ENCODE peak calls at places on chromosome 5, in eight cellular contexts. X is neural crest cell, A is neural progenitor cell, I is endothelial cell, R is lower lobe of right lung, L is anterior cingulate cortex, S is GM03348, H is WTC11. Y is an unnamed sample.

GRCh38 chr5:97297063-97297715 is 114.1 kb upstream of the RIOK2 start:
- DNase-seq in X (peak), A (peak), I (peak), R (no peak), L (peak), S (peak), H (peak), Y (peak)

GRCh38 chr5:40066616-40067015 is 613.1 kb upstream of the PTGER4 start:
- DNase-seq in X (no peak), A (no peak), I (no peak), R (no peak), L (no peak), S (no peak), H (no peak), Y (no peak)

GRCh38 chr5:36734422-36734821 is 128.0 kb downstream of the SLC1A3 start:
- DNase-seq in X (no peak), A (peak), I (no peak), R (no peak), L (no peak), S (peak), H (no peak), Y (peak)

GRCh38 chr5:180161420-180162303 is 47.3 kb downstream of the RASGEF1C start:
- DNase-seq in X (no peak), A (peak), I (no peak), R (no peak), L (peak), S (peak), H (no peak), Y (peak)

GRCh38 chr5:945691-946541 is 53.2 kb downstream of the TRIP13 start:
- DNase-seq in X (no peak), A (peak), I (no peak), R (no peak), L (no peak), S (no peak), H (no peak), Y (no peak)

GRCh38 chr5:131496400-131496713 is 138.7 kb downstream of the RAPGEF6 start:
- DNase-seq in X (no peak), A (no peak), I (no peak), R (no peak), L (no peak), S (no peak), H (no peak), Y (no peak)

GRCh38 chr5:1642621-1643061 is 118.9 kb upstream of the LPCAT1 start:
- DNase-seq in X (no peak), A (peak), I (no peak), R (peak), L (no peak), S (no peak), H (no peak), Y (no peak)

GRCh38 chr5:105968961-105969360 is 1701.8 kb downstream of the EFNA5 start:
- DNase-seq in X (no peak), A (no peak), I (no peak), R (no peak), L (no peak), S (no peak), H (no peak), Y (no peak)

GRCh38 chr5:83564069-83564749 is 92.7 kb downstream of the VCAN start:
- DNase-seq in X (no peak), A (peak), I (no peak), R (no peak), L (no peak), S (peak), H (no peak), Y (peak)

GRCh38 chr5:73314395-73315195 is 134.0 kb downstream of the FOXD1 start:
- DNase-seq in X (no peak), A (no peak), I (no peak), R (no peak), L (no peak), S (no peak), H (no peak), Y (no peak)

GRCh38 chr5:111469905-111470304 is 42.4 kb downstream of the STARD4 start:
- DNase-seq in X (no peak), A (no peak), I (no peak), R (no peak), L (no peak), S (no peak), H (no peak), Y (no peak)

Y was measured in Caco-2.